ENCODE peak calls at places on chromosome 18, in seven cellular contexts. One of them, this sample, is unnamed.

GRCh38 chr18:48814490-48815181 is 136.1 kb downstream of the SMAD7 start:
- DNase-seq in stomach: peak
- DNase-seq in transverse colon: peak
- DNase-seq in HepG2: no peak
- DNase-seq in K562: no peak
- DNase-seq in A549: no peak
- DNase-seq in tibial nerve: no peak
- DNase-seq in this sample: peak

GRCh38 chr18:48312066-48312465 is 97.1 kb downstream of the ZBTB7C start:
- DNase-seq in tibial nerve: no peak
- DNase-seq in transverse colon: no peak
- DNase-seq in K562: no peak
- DNase-seq in A549: no peak
- DNase-seq in HepG2: no peak
- DNase-seq in stomach: no peak
- DNase-seq in this sample: no peak

GRCh38 chr18:74396252-74397204 is 60.6 kb downstream of the DIPK1C start:
- DNase-seq in transverse colon: no peak
- DNase-seq in K562: no peak
- DNase-seq in tibial nerve: no peak
- DNase-seq in A549: no peak
- DNase-seq in stomach: no peak
- DNase-seq in HepG2: no peak
- DNase-seq in this sample: no peak

GRCh38 chr18:56756971-56757370 is 105.8 kb downstream of the WDR7 start:
- DNase-seq in A549: no peak
- DNase-seq in stomach: no peak
- DNase-seq in K562: no peak
- DNase-seq in transverse colon: no peak
- DNase-seq in tibial nerve: no peak
- DNase-seq in HepG2: no peak
- DNase-seq in this sample: no peak

GRCh38 chr18:79792988-79793355 is 4.8 kb upstream of the KCNG2 start:
- DNase-seq in transverse colon: no peak
- DNase-seq in K562: no peak
- DNase-seq in HepG2: no peak
- DNase-seq in A549: no peak
- DNase-seq in stomach: no peak
- DNase-seq in tibial nerve: no peak
- DNase-seq in this sample: no peak

GRCh38 chr18:22999212-22999611 is 66.1 kb downstream of the RBBP8 start:
- DNase-seq in tibial nerve: no peak
- DNase-seq in HepG2: no peak
- DNase-seq in stomach: no peak
- DNase-seq in K562: no peak
- DNase-seq in transverse colon: no peak
- DNase-seq in A549: no peak
- DNase-seq in this sample: no peak

GRCh38 chr18:77223653-77224052 is 26.0 kb upstream of the GALR1 start:
- DNase-seq in stomach: no peak
- DNase-seq in tibial nerve: no peak
- DNase-seq in HepG2: no peak
- DNase-seq in transverse colon: no peak
- DNase-seq in A549: no peak
- DNase-seq in K562: no peak
- DNase-seq in this sample: no peak

GRCh38 chr18:77711096-77711495 is 461.4 kb downstream of the GALR1 start:
- DNase-seq in transverse colon: no peak
- DNase-seq in K562: peak
- DNase-seq in tibial nerve: no peak
- DNase-seq in stomach: no peak
- DNase-seq in A549: no peak
- DNase-seq in HepG2: no peak
- DNase-seq in this sample: no peak

GRCh38 chr18:50836521-50836957 is 16.7 kb upstream of the MRO start:
- DNase-seq in stomach: no peak
- DNase-seq in HepG2: no peak
- DNase-seq in K562: no peak
- DNase-seq in transverse colon: no peak
- DNase-seq in tibial nerve: no peak
- DNase-seq in A549: peak
- DNase-seq in this sample: no peak

GRCh38 chr18:51107594-51108305 is 77.7 kb downstream of the SMAD4 start:
- DNase-seq in A549: peak
- DNase-seq in tibial nerve: no peak
- DNase-seq in transverse colon: no peak
- DNase-seq in K562: no peak
- DNase-seq in HepG2: no peak
- DNase-seq in stomach: no peak
- DNase-seq in this sample: no peak

GRCh38 chr18:39235118-39235719 is 1669.6 kb upstream of the CELF4 start:
- DNase-seq in transverse colon: no peak
- DNase-seq in HepG2: no peak
- DNase-seq in A549: no peak
- DNase-seq in stomach: no peak
- DNase-seq in K562: no peak
- DNase-seq in tibial nerve: no peak
- DNase-seq in this sample: no peak

GRCh38 chr18:45688113-45688512 is 35.9 kb upstream of the SLC14A1 start:
- DNase-seq in HepG2: no peak
- DNase-seq in transverse colon: no peak
- DNase-seq in stomach: no peak
- DNase-seq in K562: no peak
- DNase-seq in A549: no peak
- DNase-seq in tibial nerve: no peak
- DNase-seq in this sample: no peak

GRCh38 chr18:69674292-69674877 is 273.3 kb downstream of the CD226 start:
- DNase-seq in HepG2: no peak
- DNase-seq in transverse colon: no peak
- DNase-seq in stomach: no peak
- DNase-seq in K562: no peak
- DNase-seq in tibial nerve: no peak
- DNase-seq in A549: no peak
- DNase-seq in this sample: no peak

GRCh38 chr18:63317982-63318881 is 1.3 kb downstream of the BCL2 start:
- DNase-seq in stomach: peak
- DNase-seq in A549: no peak
- DNase-seq in transverse colon: peak
- DNase-seq in K562: no peak
- DNase-seq in HepG2: no peak
- DNase-seq in tibial nerve: peak
- DNase-seq in this sample: peak
- TF ChIP-seq POLR2A in stomach: no peak
- TF ChIP-seq POLR2A in A549: no peak
- TF ChIP-seq POLR2A in transverse colon: no peak
- TF ChIP-seq POLR2A in K562: no peak
- TF ChIP-seq POLR2A in HepG2: no peak
- TF ChIP-seq POLR2A in tibial nerve: peak
- TF ChIP-seq POLR2A in this sample: peak

DNA sequence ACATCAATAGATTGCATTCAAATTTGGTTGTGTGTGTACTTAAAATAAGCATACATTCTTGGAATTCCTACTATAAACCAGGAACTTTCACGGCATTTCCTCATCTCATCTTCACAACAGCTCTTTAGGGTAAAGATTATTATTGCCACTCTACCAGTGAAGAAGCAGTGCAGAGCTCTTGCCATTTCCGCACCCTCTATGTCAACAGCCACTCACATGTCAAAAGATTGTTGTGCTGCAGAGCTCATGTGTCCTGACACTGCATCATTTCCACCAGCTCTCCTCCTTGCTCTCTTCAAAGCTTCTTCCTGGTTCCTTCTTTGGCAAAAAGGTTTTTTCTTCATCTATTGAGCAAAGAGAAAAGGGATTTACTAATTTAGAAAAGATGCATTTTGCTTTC is 26.5 kb upstream of the L3MBTL4 start:
- DNase-seq in transverse colon: no peak
- DNase-seq in K562: no peak
- DNase-seq in HepG2: no peak
- DNase-seq in A549: no peak
- DNase-seq in tibial nerve: no peak
- DNase-seq in stomach: no peak
- DNase-seq in this sample: no peak
- TF ChIP-seq EP300 in transverse colon: no peak
- TF ChIP-seq EP300 in K562: no peak
- TF ChIP-seq EP300 in HepG2: no peak
- TF ChIP-seq EP300 in A549: no peak
- TF ChIP-seq EP300 in tibial nerve: no peak
- TF ChIP-seq EP300 in stomach: no peak
- TF ChIP-seq EP300 in this sample: no peak

GRCh38 chr18:32092422-32093105 is 890 bp downstream of the RNF138 start:
- DNase-seq in HepG2: peak
- DNase-seq in K562: peak
- DNase-seq in tibial nerve: peak
- DNase-seq in transverse colon: peak
- DNase-seq in A549: peak
- DNase-seq in stomach: peak
- DNase-seq in this sample: peak
- TF ChIP-seq POLR2A in HepG2: peak
- TF ChIP-seq POLR2A in K562: peak
- TF ChIP-seq POLR2A in tibial nerve: peak
- TF ChIP-seq POLR2A in transverse colon: peak
- TF ChIP-seq POLR2A in A549: peak
- TF ChIP-seq POLR2A in stomach: no peak
- TF ChIP-seq POLR2A in this sample: peak

GRCh38 chr18:3623769-3624545 is 174.0 kb downstream of the TGIF1 start:
- DNase-seq in transverse colon: peak
- DNase-seq in A549: peak
- DNase-seq in K562: peak
- DNase-seq in tibial nerve: peak
- DNase-seq in HepG2: peak
- DNase-seq in stomach: peak
- DNase-seq in this sample: peak
- TF ChIP-seq EP300 in transverse colon: peak
- TF ChIP-seq EP300 in A549: peak
- TF ChIP-seq EP300 in K562: peak
- TF ChIP-seq EP300 in tibial nerve: peak
- TF ChIP-seq EP300 in HepG2: peak
- TF ChIP-seq EP300 in stomach: no peak
- TF ChIP-seq EP300 in this sample: no peak

GRCh38 chr18:12076424-12077140 is 17.1 kb upstream of the ANKRD62 start:
- DNase-seq in K562: peak
- DNase-seq in transverse colon: no peak
- DNase-seq in tibial nerve: no peak
- DNase-seq in stomach: peak
- DNase-seq in A549: peak
- DNase-seq in HepG2: no peak
- DNase-seq in this sample: no peak
- TF ChIP-seq POLR2A in K562: no peak
- TF ChIP-seq POLR2A in transverse colon: no peak
- TF ChIP-seq POLR2A in tibial nerve: no peak
- TF ChIP-seq POLR2A in stomach: no peak
- TF ChIP-seq POLR2A in A549: peak
- TF ChIP-seq POLR2A in HepG2: no peak
- TF ChIP-seq POLR2A in this sample: no peak

DNA sequence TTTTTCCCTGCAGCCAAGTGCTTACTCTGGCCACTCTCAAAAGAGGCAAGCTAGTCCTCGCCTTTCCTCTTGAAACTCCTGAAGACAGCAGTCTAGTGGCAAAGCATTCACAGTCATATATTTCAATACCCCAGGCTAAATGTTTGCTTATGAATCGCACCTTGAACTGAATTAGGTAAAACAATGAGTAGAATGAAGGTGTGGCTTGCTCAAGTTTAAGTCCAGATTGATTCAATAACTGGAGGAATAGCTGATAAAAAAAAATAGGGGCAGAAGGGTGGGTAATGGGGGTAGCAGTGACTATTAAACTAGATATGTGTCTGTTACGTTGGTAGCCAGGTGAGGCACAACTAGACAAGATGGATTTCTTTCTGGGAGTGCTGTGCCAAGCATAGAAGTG is 88.2 kb upstream of the EPB41L3 start:
- DNase-seq in K562: no peak
- DNase-seq in transverse colon: no peak
- DNase-seq in HepG2: no peak
- DNase-seq in A549: no peak
- DNase-seq in tibial nerve: no peak
- DNase-seq in stomach: no peak
- DNase-seq in this sample: no peak
- TF ChIP-seq EP300 in K562: no peak
- TF ChIP-seq EP300 in transverse colon: no peak
- TF ChIP-seq EP300 in HepG2: no peak
- TF ChIP-seq EP300 in A549: no peak
- TF ChIP-seq EP300 in tibial nerve: no peak
- TF ChIP-seq EP300 in stomach: no peak
- TF ChIP-seq EP300 in this sample: no peak

GRCh38 chr18:7877609-7878008 is 310.5 kb downstream of the PTPRM start:
- DNase-seq in K562: no peak
- DNase-seq in transverse colon: no peak
- DNase-seq in tibial nerve: no peak
- DNase-seq in A549: peak
- DNase-seq in stomach: no peak
- DNase-seq in HepG2: peak
- DNase-seq in this sample: no peak
- TF ChIP-seq POLR2A in K562: no peak
- TF ChIP-seq POLR2A in transverse colon: no peak
- TF ChIP-seq POLR2A in tibial nerve: no peak
- TF ChIP-seq POLR2A in A549: no peak
- TF ChIP-seq POLR2A in stomach: no peak
- TF ChIP-seq POLR2A in HepG2: no peak
- TF ChIP-seq POLR2A in this sample: no peak

GRCh38 chr18:67969458-67969857 is 452.9 kb upstream of the DSEL start:
- DNase-seq in A549: no peak
- DNase-seq in transverse colon: no peak
- DNase-seq in stomach: no peak
- DNase-seq in tibial nerve: no peak
- DNase-seq in HepG2: no peak
- DNase-seq in K562: no peak
- DNase-seq in this sample: no peak
- TF ChIP-seq EP300 in A549: no peak
- TF ChIP-seq EP300 in transverse colon: no peak
- TF ChIP-seq EP300 in stomach: no peak
- TF ChIP-seq EP300 in tibial nerve: no peak
- TF ChIP-seq EP300 in HepG2: no peak
- TF ChIP-seq EP300 in K562: no peak
- TF ChIP-seq EP300 in this sample: no peak

DNA sequence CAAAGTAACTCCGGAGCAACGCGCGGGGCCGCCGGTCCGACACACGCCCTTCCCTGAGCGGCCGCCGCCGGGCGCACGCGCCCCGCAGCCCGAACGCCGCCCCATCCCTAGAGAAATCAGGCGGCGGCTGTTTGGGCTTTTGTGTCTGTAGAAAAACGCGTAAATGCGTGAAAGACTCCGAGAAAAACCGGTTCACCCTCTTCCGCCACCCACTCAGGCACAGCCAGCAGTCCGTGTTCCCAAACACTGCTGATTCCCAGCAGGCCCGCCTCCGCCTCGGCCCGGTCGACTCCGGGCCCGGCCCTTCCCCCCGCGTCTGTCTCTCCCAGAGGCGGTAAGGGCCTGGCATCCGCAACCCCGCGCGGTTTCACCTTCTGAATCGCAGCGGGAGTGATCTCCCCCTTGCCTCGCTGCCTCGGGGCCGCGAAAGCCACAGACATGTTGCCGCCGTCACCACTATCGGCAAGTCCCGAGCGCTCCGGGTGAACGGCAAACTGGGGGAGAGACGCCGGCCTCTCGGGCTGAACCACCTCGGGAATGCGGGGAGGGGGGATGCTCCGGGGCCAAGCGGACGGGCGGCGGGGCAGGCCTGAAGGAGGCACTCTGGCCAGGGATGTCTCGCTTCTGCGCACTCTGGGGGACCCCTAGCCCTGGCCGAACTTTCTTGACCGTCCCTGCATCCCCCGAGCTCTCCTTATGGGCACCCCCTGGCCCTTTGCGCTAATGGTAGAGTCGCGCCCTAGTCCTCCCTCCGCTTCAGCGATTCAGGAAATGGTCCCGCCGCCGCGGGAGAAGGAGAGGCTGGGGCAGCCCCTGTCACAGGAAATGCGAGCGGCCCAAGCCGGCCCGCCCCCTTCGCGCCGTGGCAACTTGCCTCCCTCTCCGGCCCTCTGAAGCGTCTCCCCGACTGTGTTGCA is at the start of gene SS18:
- DNase-seq in stomach: peak
- DNase-seq in HepG2: peak
- DNase-seq in tibial nerve: peak
- DNase-seq in A549: peak
- DNase-seq in transverse colon: peak
- DNase-seq in K562: peak
- DNase-seq in this sample: peak
- TF ChIP-seq POLR2A in stomach: no peak
- TF ChIP-seq POLR2A in HepG2: peak
- TF ChIP-seq POLR2A in tibial nerve: peak
- TF ChIP-seq POLR2A in A549: peak
- TF ChIP-seq POLR2A in transverse colon: peak
- TF ChIP-seq POLR2A in K562: peak
- TF ChIP-seq POLR2A in this sample: peak

This sample was measured in ovary.